ENCODE peak calls at places on chromosomes 11 and 22, in eight cellular contexts. H is pancreas; I is CD8-positive, alpha-beta T cell; C is cardiac fibroblast; E is PC-3; J is astrocyte of the spinal cord; K is HCT116; Y is mucosa of descending colon. B is an unnamed sample.

GRCh38 chr11:8257003-8257664 is 6.5 kb downstream of the LMO1 start:
- DNase-seq in H (no peak), I (no peak), C (no peak), E (no peak), J (no peak), K (no peak), Y (no peak), B (no peak)

GRCh38 chr22:48750826-48751440 is 1076.7 kb downstream of the BRD1 start:
- DNase-seq in H (no peak), I (no peak), C (no peak), E (no peak), J (no peak), K (no peak), Y (no peak), B (no peak)

GRCh38 chr11:9529333-9529648 is 44.2 kb upstream of the WEE1 start:
- DNase-seq in H (no peak), I (no peak), C (peak), E (no peak), J (no peak), K (no peak), Y (peak), B (no peak)

GRCh38 chr11:129785383-129786111 is 30.1 kb upstream of the TMEM45B start:
- DNase-seq in H (no peak), I (no peak), C (peak), E (peak), J (no peak), K (no peak), Y (no peak), B (no peak)

GRCh38 chr22:48192920-48193319 is 1430.5 kb downstream of the TBC1D22A start:
- DNase-seq in H (no peak), I (no peak), C (no peak), E (no peak), J (no peak), K (no peak), Y (no peak), B (no peak)

GRCh38 chr11:86091566-86091965 is 22.7 kb upstream of the PICALM start:
- DNase-seq in H (no peak), I (no peak), C (peak), E (no peak), J (peak), K (no peak), Y (no peak), B (peak)

GRCh38 chr11:32405592-32405991 is 29.7 kb downstream of the WT1 start:
- DNase-seq in H (no peak), I (no peak), C (no peak), E (no peak), J (no peak), K (no peak), Y (no peak), B (no peak)

GRCh38 chr11:110497204-110497987 is 67.6 kb downstream of the FDX1 start:
- DNase-seq in H (no peak), I (no peak), C (peak), E (no peak), J (no peak), K (no peak), Y (no peak), B (no peak)

GRCh38 chr11:115500547-115501503 is 3.4 kb downstream of the CADM1 start:
- DNase-seq in H (no peak), I (no peak), C (no peak), E (no peak), J (no peak), K (no peak), Y (no peak), B (no peak)

GRCh38 chr11:72635309-72635915 is 38.8 kb downstream of the PDE2A start:
- DNase-seq in H (no peak), I (no peak), C (no peak), E (no peak), J (no peak), K (no peak), Y (no peak), B (no peak)

GRCh38 chr11:1310315-1310687 is 869 bp upstream of the TOLLIP start:
- DNase-seq in H (no peak), I (no peak), C (no peak), E (no peak), J (peak), K (no peak), Y (no peak), B (no peak)

GRCh38 chr11:117818036-117818858 is 6.3 kb downstream of the FXYD2 start:
- DNase-seq in H (no peak), I (no peak), C (peak), E (peak), J (peak), K (no peak), Y (peak), B (no peak)

GRCh38 chr22:38956551-38956950 is 858 bp upstream of the APOBEC3A start:
- DNase-seq in H (no peak), I (no peak), C (no peak), E (no peak), J (no peak), K (no peak), Y (peak), B (no peak)

GRCh38 chr11:44977493-44977984 is 26.9 kb upstream of the TP53I11 start:
- DNase-seq in H (no peak), I (no peak), C (no peak), E (peak), J (no peak), K (no peak), Y (no peak), B (no peak)
- TF ChIP-seq CTCF in H (no peak), I (no peak), C (peak), E (peak), J (peak), K (peak), Y (no peak), B (peak)

GRCh38 chr22:46129390-46130041 is 20.8 kb upstream of the PPARA start:
- DNase-seq in H (peak), I (no peak), C (no peak), E (no peak), J (no peak), K (no peak), Y (peak), B (no peak)
- H3K4me3 ChIP-seq in H (no peak), I (no peak), C (no peak), E (no peak), J (no peak), K (no peak), Y (no peak), B (no peak)

DNA sequence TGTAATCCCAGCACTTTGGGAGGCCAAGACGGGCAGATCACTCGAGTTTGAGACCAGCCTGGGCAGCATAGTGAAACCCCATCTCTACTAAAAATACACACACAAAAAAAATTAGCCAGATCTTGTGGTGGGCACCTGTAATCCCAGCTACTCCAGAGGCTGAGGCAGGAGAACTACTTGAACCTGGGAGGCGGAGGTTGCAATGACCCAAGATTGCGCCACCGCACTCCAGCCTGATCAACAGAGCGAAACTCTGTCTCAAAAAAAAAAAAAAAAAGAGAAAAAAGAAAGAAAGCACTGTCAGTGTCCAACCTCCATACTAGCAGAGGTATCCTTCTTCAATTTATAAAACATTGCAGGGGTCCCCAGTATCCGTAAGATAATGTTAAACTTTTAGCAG is 17.8 kb downstream of the RAB6A start:
- DNase-seq in H (no peak), I (no peak), C (no peak), E (no peak), J (no peak), K (no peak), Y (no peak), B (no peak)
- TF ChIP-seq CTCF in H (no peak), I (no peak), C (no peak), E (no peak), J (no peak), K (no peak), Y (no peak), B (no peak)

DNA sequence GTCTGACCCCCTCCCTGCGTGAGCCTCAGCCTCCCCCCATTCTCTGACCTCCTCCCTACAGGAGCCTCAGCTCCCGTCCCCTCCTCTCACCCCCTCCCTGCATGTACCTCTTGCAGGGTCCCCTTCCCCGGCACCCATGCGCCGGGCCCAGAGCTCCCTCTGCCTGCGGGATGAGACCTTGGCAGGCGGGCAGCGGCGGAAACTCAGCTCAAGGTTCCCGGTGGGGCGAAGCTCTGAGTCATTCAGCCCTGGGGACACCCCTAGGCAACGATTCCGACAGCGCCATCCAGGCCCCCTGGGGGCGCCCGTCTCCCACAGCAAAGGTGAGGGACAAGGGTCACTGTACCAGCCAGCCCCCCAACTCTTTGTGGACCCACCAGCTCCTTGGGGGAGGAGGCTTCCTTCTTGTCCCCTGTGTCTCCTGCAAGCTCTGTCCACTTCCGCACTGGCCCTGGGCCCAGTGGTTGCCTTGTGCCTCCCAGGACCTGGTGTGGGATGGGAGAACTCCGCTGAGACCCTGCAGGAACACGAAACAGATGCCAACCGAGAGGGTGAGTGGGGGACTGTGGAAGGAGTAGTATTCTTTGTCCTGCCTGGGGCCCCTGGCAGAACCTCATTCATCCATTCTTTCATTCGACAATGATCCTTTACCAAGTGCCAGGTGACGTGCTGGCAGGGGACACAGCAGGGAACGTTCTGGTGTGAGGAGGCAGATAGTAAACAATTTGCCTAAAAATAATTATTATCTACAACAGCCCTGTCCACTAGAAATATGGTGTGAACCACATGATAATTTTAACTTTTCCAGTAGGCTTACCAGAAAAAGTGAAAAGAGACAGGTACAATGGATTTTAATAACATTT is 3.7 kb upstream of the RPS6KA4 start:
- DNase-seq in H (peak), I (no peak), C (peak), E (peak), J (peak), K (peak), Y (peak), B (peak)
- H3K4me3 ChIP-seq in H (peak), I (no peak), C (peak), E (peak), J (peak), K (peak), Y (no peak), B (peak)

GRCh38 chr22:30187094-30187493 is 59.5 kb downstream of the LIF start:
- DNase-seq in H (no peak), I (no peak), C (no peak), E (no peak), J (no peak), K (no peak), Y (no peak), B (no peak)

GRCh38 chr22:30191049-30191701 is 55.4 kb downstream of the LIF start:
- DNase-seq in H (no peak), I (no peak), C (no peak), E (no peak), J (no peak), K (no peak), Y (no peak), B (no peak)

GRCh38 chr22:30190619-30191018 is 55.9 kb downstream of the LIF start:
- DNase-seq in H (no peak), I (no peak), C (no peak), E (no peak), J (no peak), K (no peak), Y (no peak), B (no peak)

GRCh38 chr22:30187726-30188407 is 58.7 kb downstream of the LIF start:
- DNase-seq in H (no peak), I (no peak), C (peak), E (no peak), J (no peak), K (no peak), Y (no peak), B (peak)

DNA sequence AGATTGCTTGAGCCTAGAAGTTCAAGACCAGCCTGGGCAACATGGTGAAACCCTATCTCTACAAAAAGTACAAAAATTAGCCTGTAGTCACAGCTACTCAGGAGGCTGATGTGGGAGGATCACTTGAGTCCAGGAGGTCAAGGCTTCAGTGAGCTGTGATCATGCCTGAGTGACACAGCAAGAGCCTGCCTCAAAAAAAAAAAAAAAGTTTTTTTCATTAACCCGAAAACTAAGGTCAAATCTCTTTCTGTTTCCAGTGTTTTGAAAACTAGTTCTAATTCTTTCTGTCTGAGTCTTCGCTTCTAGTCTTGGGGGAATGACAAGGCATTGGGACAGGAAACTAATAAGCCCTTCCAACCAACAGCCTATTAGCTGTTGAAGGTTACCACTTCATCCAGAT is 57.6 kb downstream of the LIF start:
- DNase-seq in H (no peak), I (no peak), C (peak), E (no peak), J (no peak), K (no peak), Y (no peak), B (no peak)
- TF ChIP-seq CTCF in H (no peak), I (no peak), C (no peak), E (no peak), J (no peak), K (no peak), Y (no peak), B (no peak)

B was measured in AG10803.